ENCODE peak calls at places on chromosome 14, in five cellular contexts. One of them, this sample, is unnamed.

GRCh38 chr14:69042309-69043006 is 63.4 kb upstream of the ACTN1 start:
- DNase-seq in astrocyte of the hippocampus: no peak
- DNase-seq in hepatocyte: no peak
- DNase-seq in PC-9: no peak
- DNase-seq in stimulated activated CD4-positive, alpha-beta T cell treated with anti-CD3 and anti-CD28 coated beads, Interleukin-15, amount 100 ng/mL, for 1 hour: no peak
- DNase-seq in this sample: no peak

GRCh38 chr14:96066976-96067375 is 27.8 kb downstream of the C14orf132 start:
- DNase-seq in hepatocyte: no peak
- DNase-seq in stimulated activated CD4-positive, alpha-beta T cell treated with anti-CD3 and anti-CD28 coated beads, Interleukin-15, amount 100 ng/mL, for 1 hour: no peak
- DNase-seq in PC-9: no peak
- DNase-seq in astrocyte of the hippocampus: no peak
- DNase-seq in this sample: no peak

GRCh38 chr14:70624972-70625371 is 16.7 kb upstream of the TTC9 start:
- DNase-seq in astrocyte of the hippocampus: peak
- DNase-seq in PC-9: no peak
- DNase-seq in stimulated activated CD4-positive, alpha-beta T cell treated with anti-CD3 and anti-CD28 coated beads, Interleukin-15, amount 100 ng/mL, for 1 hour: no peak
- DNase-seq in hepatocyte: no peak
- DNase-seq in this sample: no peak

GRCh38 chr14:19873178-19873577 is 1.8 kb upstream of the OR4K2 start:
- DNase-seq in PC-9: no peak
- DNase-seq in hepatocyte: no peak
- DNase-seq in astrocyte of the hippocampus: no peak
- DNase-seq in stimulated activated CD4-positive, alpha-beta T cell treated with anti-CD3 and anti-CD28 coated beads, Interleukin-15, amount 100 ng/mL, for 1 hour: no peak
- DNase-seq in this sample: no peak

GRCh38 chr14:103545915-103546650 is 16.4 kb downstream of the BAG5 start:
- DNase-seq in astrocyte of the hippocampus: no peak
- DNase-seq in hepatocyte: no peak
- DNase-seq in stimulated activated CD4-positive, alpha-beta T cell treated with anti-CD3 and anti-CD28 coated beads, Interleukin-15, amount 100 ng/mL, for 1 hour: no peak
- DNase-seq in PC-9: no peak
- DNase-seq in this sample: no peak

GRCh38 chr14:81511110-81511900 is 22.3 kb downstream of the SEL1L start:
- DNase-seq in PC-9: no peak
- DNase-seq in astrocyte of the hippocampus: no peak
- DNase-seq in hepatocyte: no peak
- DNase-seq in stimulated activated CD4-positive, alpha-beta T cell treated with anti-CD3 and anti-CD28 coated beads, Interleukin-15, amount 100 ng/mL, for 1 hour: no peak
- DNase-seq in this sample: no peak

GRCh38 chr14:104371031-104371430 is 208.5 kb upstream of the C14orf180 start:
- DNase-seq in astrocyte of the hippocampus: no peak
- DNase-seq in hepatocyte: no peak
- DNase-seq in PC-9: no peak
- DNase-seq in stimulated activated CD4-positive, alpha-beta T cell treated with anti-CD3 and anti-CD28 coated beads, Interleukin-15, amount 100 ng/mL, for 1 hour: no peak
- DNase-seq in this sample: no peak

GRCh38 chr14:101193126-101193844 is 289.8 kb upstream of the RTL1 start:
- DNase-seq in PC-9: no peak
- DNase-seq in astrocyte of the hippocampus: no peak
- DNase-seq in stimulated activated CD4-positive, alpha-beta T cell treated with anti-CD3 and anti-CD28 coated beads, Interleukin-15, amount 100 ng/mL, for 1 hour: no peak
- DNase-seq in hepatocyte: no peak
- DNase-seq in this sample: no peak

GRCh38 chr14:73719791-73720190 is 5.6 kb upstream of the PNMA1 start:
- DNase-seq in hepatocyte: no peak
- DNase-seq in stimulated activated CD4-positive, alpha-beta T cell treated with anti-CD3 and anti-CD28 coated beads, Interleukin-15, amount 100 ng/mL, for 1 hour: no peak
- DNase-seq in PC-9: no peak
- DNase-seq in astrocyte of the hippocampus: no peak
- DNase-seq in this sample: no peak

GRCh38 chr14:76769636-76770292 is 8.5 kb downstream of the VASH1 start:
- DNase-seq in astrocyte of the hippocampus: no peak
- DNase-seq in stimulated activated CD4-positive, alpha-beta T cell treated with anti-CD3 and anti-CD28 coated beads, Interleukin-15, amount 100 ng/mL, for 1 hour: no peak
- DNase-seq in hepatocyte: no peak
- DNase-seq in PC-9: no peak
- DNase-seq in this sample: no peak

GRCh38 chr14:22112004-22112403 is 438.4 kb upstream of the OR4E1 start:
- DNase-seq in PC-9: peak
- DNase-seq in stimulated activated CD4-positive, alpha-beta T cell treated with anti-CD3 and anti-CD28 coated beads, Interleukin-15, amount 100 ng/mL, for 1 hour: no peak
- DNase-seq in astrocyte of the hippocampus: no peak
- DNase-seq in hepatocyte: peak
- DNase-seq in this sample: no peak

GRCh38 chr14:27392153-27392552 is 794.3 kb upstream of the NOVA1 start:
- DNase-seq in PC-9: no peak
- DNase-seq in astrocyte of the hippocampus: peak
- DNase-seq in stimulated activated CD4-positive, alpha-beta T cell treated with anti-CD3 and anti-CD28 coated beads, Interleukin-15, amount 100 ng/mL, for 1 hour: no peak
- DNase-seq in hepatocyte: no peak
- DNase-seq in this sample: no peak

GRCh38 chr14:104239185-104239775 is 100.9 kb downstream of the KIF26A start:
- DNase-seq in stimulated activated CD4-positive, alpha-beta T cell treated with anti-CD3 and anti-CD28 coated beads, Interleukin-15, amount 100 ng/mL, for 1 hour: no peak
- DNase-seq in PC-9: no peak
- DNase-seq in hepatocyte: no peak
- DNase-seq in astrocyte of the hippocampus: no peak
- DNase-seq in this sample: no peak

GRCh38 chr14:27096091-27096490 is 498.3 kb upstream of the NOVA1 start:
- DNase-seq in PC-9: no peak
- DNase-seq in hepatocyte: no peak
- DNase-seq in astrocyte of the hippocampus: no peak
- DNase-seq in stimulated activated CD4-positive, alpha-beta T cell treated with anti-CD3 and anti-CD28 coated beads, Interleukin-15, amount 100 ng/mL, for 1 hour: no peak
- DNase-seq in this sample: no peak

GRCh38 chr14:101181717-101182313 is 278.3 kb upstream of the RTL1 start:
- DNase-seq in stimulated activated CD4-positive, alpha-beta T cell treated with anti-CD3 and anti-CD28 coated beads, Interleukin-15, amount 100 ng/mL, for 1 hour: no peak
- DNase-seq in hepatocyte: no peak
- DNase-seq in PC-9: no peak
- DNase-seq in astrocyte of the hippocampus: no peak
- DNase-seq in this sample: no peak

GRCh38 chr14:70358631-70359030 is 852 bp downstream of the COX16 start:
- DNase-seq in stimulated activated CD4-positive, alpha-beta T cell treated with anti-CD3 and anti-CD28 coated beads, Interleukin-15, amount 100 ng/mL, for 1 hour: no peak
- DNase-seq in PC-9: no peak
- DNase-seq in hepatocyte: no peak
- DNase-seq in astrocyte of the hippocampus: peak
- DNase-seq in this sample: no peak

GRCh38 chr14:50783542-50783941 is 47.4 kb downstream of the NIN start:
- DNase-seq in astrocyte of the hippocampus: no peak
- DNase-seq in hepatocyte: no peak
- DNase-seq in PC-9: no peak
- DNase-seq in stimulated activated CD4-positive, alpha-beta T cell treated with anti-CD3 and anti-CD28 coated beads, Interleukin-15, amount 100 ng/mL, for 1 hour: no peak
- DNase-seq in this sample: no peak

GRCh38 chr14:100438678-100439592 is 115.8 kb downstream of the SLC25A47 start:
- DNase-seq in stimulated activated CD4-positive, alpha-beta T cell treated with anti-CD3 and anti-CD28 coated beads, Interleukin-15, amount 100 ng/mL, for 1 hour: no peak
- DNase-seq in hepatocyte: peak
- DNase-seq in PC-9: peak
- DNase-seq in astrocyte of the hippocampus: peak
- DNase-seq in this sample: peak

GRCh38 chr14:64806202-64806861 is 73.4 kb downstream of the SPTB start:
- DNase-seq in stimulated activated CD4-positive, alpha-beta T cell treated with anti-CD3 and anti-CD28 coated beads, Interleukin-15, amount 100 ng/mL, for 1 hour: no peak
- DNase-seq in astrocyte of the hippocampus: peak
- DNase-seq in hepatocyte: peak
- DNase-seq in PC-9: peak
- DNase-seq in this sample: no peak